ENCODE peak calls at places on chromosome 17, in five cellular contexts. E is WTC11, S is tibial nerve, V is AG10803, O is upper lobe of right lung. I is an unnamed sample.

GRCh38 chr17:32009262-32009542 is 2.0 kb downstream of the LRRC37B start:
- DNase-seq in O (no peak), E (no peak), V (no peak), S (no peak), I (no peak)

GRCh38 chr17:35214192-35214591 is 20.0 kb upstream of the SLC35G3 start:
- DNase-seq in S (no peak), E (no peak), V (no peak), O (no peak), I (no peak)

GRCh38 chr17:32596666-32597065 is 109.9 kb downstream of the CDK5R1 start:
- DNase-seq in O (no peak), S (no peak), V (no peak), E (no peak), I (no peak)

GRCh38 chr17:60941028-60941427 is 263.4 kb downstream of the BCAS3 start:
- DNase-seq in V (peak; percentile 91), E (no peak), S (peak; percentile 59), O (no peak), I (no peak)

GRCh38 chr17:42623732-42624596 is 14.5 kb downstream of the TUBG1 start:
- DNase-seq in E (no peak), S (no peak), O (no peak), V (no peak), I (no peak)

GRCh38 chr17:1730345-1731193 is 6.1 kb downstream of the WDR81 start:
- DNase-seq in E (no peak), S (peak; percentile 96), V (peak; percentile 82), O (peak; percentile 86), I (no peak)

GRCh38 chr17:15883617-15884111 is 61.3 kb upstream of the ADORA2B start:
- DNase-seq in V (peak; percentile 55), E (no peak), O (no peak), S (no peak), I (no peak)

GRCh38 chr17:1110844-1111598 is 68.8 kb downstream of the ABR start:
- DNase-seq in E (no peak), V (peak; percentile 67), O (peak; percentile 91), S (peak; percentile 28), I (no peak)

GRCh38 chr17:50884354-50885311 is 18.5 kb upstream of the TOB1 start:
- DNase-seq in E (no peak), S (no peak), O (no peak), V (no peak), I (no peak)

GRCh38 chr17:40317345-40317873 is 8.4 kb downstream of the RARA start:
- DNase-seq in E (peak; percentile 78), V (peak; percentile 81), O (peak; percentile 74), S (no peak), I (peak; percentile 61)

GRCh38 chr17:31074772-31075538 is 19.8 kb upstream of the NF1 start:
- DNase-seq in S (no peak), V (peak; percentile 83), E (peak; percentile 53), O (no peak), I (no peak)

GRCh38 chr17:4557626-4558310 is 2.6 kb upstream of the MYBBP1A start:
- DNase-seq in O (peak; percentile 52), V (no peak), S (no peak), E (no peak), I (no peak)

GRCh38 chr17:491086-492014 is 138.7 kb upstream of the RPH3AL start:
- DNase-seq in V (peak; percentile 83), O (peak; percentile 81), E (peak; percentile 58), S (no peak), I (peak; percentile 49)

GRCh38 chr17:1629647-1630310 is 1.1 kb upstream of the SLC43A2 start:
- DNase-seq in E (peak; percentile 85), V (peak; percentile 52), S (peak; percentile 68), O (peak; percentile 90), I (no peak)

GRCh38 chr17:56880133-56880532 is 33.7 kb downstream of the TRIM25 start:
- DNase-seq in S (no peak), V (no peak), E (no peak), O (no peak), I (no peak)

GRCh38 chr17:74011963-74012362 is 191.5 kb upstream of the RPL38 start:
- DNase-seq in E (no peak), V (peak; percentile 31), O (no peak), S (no peak), I (no peak)

GRCh38 chr17:66942453-66943264 is 21.8 kb upstream of the CACNG4 start:
- DNase-seq in S (no peak), V (no peak), O (peak; percentile 11), E (no peak), I (no peak)

DNA sequence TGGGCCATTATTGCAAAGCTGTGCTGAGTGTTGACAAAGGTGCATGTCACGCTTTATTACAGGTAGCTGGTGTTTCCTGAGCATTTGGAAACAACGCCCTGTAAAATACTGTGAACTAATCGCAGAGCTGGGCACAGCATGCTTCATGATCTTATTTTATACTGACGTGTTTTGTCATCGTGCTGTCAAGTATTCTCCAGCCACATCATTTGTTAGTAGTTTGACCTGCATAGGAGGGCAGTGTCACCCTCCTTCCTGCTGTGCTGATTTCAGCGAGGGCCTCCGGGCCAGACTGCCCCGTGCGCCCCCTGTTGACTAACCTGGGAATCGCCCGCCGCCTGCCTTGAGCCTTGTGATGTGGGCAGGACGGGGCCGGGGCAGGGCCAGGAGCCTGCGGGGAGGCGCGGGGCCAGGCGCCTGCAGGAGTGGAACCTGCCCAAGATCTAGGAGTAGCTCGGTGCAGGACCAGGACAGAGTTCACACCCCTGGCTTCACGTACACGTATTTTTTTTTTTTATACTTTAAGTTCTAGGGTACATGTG is 820.7 kb downstream of the KCNJ18 start:
- DNase-seq in E (no peak), V (no peak), O (no peak), S (no peak), I (no peak)
- TF ChIP-seq CTCF in E (no peak), V (no peak), O (no peak), S (no peak), I (no peak)

GRCh38 chr17:47618416-47618815 is 31.3 kb upstream of the KPNB1 start:
- DNase-seq in V (peak; percentile 14), O (no peak), S (no peak), E (no peak), I (no peak)
- TF ChIP-seq CTCF in V (peak; percentile 47), O (no peak), S (no peak), E (no peak), I (peak; percentile 47)

DNA sequence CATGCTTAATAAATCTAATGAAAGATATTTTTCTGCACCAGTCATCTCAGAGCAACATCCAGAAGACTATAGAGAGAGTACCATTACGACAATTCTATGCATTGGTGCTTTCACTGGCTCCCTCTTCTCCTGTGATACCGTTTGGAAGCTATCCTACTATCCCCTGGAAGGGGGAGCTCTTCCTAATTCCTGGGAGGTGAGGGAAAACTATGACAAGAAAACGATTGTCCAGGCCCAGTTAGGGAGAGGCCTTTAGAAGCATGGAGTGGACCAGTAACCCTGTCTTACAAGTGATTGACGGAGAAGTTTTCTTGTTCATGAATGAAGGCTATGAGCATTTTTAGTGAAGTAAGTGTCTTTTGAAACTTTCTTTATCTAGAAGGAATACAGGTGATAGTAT is 150.2 kb downstream of the TANC2 start:
- DNase-seq in S (no peak), O (no peak), E (no peak), V (no peak), I (no peak)
- TF ChIP-seq CTCF in S (no peak), O (no peak), E (no peak), V (no peak), I (peak; percentile 23)

DNA sequence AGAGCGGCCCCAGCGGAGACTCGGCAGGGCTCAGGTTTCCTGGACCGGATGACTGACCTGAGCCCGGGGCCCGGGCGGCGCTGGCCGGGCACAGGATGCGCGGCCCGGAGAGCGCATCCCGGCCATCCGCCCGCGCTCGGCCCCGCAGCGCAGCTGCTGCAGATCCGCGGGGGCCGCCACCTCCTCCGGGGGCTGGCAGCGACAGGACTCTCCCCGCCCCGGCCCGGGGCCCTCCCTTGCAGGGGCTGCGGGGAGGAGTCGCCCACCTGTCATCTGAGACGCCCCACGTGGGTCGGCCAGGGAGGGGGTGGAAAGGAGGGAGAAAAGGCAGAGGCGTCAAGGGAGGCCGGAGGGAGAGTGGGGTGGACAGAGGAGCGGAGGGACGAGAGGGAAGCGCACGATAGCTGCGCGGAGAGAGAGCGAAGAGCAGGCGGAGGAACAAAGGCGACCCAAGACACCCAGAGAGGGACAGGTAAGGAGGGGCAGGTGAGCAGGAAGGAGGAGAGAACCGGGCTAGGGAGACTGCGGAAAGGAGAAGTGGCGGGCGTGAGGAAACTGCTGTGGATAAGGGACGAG is 471 bp upstream of the PRKAR1A start:
- DNase-seq in E (peak; percentile 78), V (peak; percentile 47), S (peak; percentile 69), O (peak; percentile 91), I (peak; percentile 72)
- TF ChIP-seq CTCF in E (no peak), V (no peak), S (peak; percentile 6), O (no peak), I (no peak)

GRCh38 chr17:81322271-81323082 is 27.4 kb upstream of the SLC38A10 start:
- DNase-seq in O (no peak), E (peak; percentile 56), V (peak; percentile 17), S (no peak), I (no peak)
- TF ChIP-seq CTCF in O (peak; percentile 19), E (no peak), V (peak; percentile 34), S (peak; percentile 9), I (no peak)

DNA sequence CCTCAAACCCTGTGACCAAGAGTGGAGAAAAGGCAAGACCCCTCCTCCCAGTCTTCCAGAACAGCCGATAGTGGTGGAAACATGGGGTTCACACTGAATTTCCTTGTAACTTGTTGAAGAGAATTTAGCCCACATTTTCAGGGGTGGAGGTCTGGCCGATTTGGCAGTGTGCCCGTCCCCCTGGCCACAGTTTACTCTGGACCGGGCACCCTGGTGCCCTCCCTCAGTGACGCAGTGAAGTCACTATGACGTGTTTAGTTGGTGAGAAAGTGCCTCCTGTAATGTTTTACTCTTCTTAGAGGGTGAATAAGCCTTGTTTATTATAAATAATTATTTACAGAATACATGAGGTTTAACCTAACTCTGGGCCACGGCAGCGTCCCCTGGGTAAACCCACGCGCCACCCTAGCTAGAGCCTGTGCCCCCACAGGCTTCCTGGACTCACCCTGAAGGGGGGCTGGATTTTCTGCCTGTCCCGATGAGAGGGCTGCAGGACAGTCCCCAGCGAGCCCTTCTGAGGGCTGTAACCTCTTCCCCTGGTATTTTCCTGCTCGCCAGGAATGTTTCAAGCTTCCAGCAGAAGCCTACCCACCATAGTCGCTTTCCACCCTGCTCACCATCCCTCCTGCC is 316.9 kb downstream of the SEC14L1 start:
- DNase-seq in E (no peak), O (no peak), V (no peak), S (no peak), I (no peak)
- TF ChIP-seq CTCF in E (no peak), O (no peak), V (no peak), S (no peak), I (no peak)

I was measured in neural crest cell.